ENCODE peak calls at places on chromosomes 13 and 19, in nine cellular contexts. C is SJCRH30, I is amygdala, V is stomach, B is anterior cingulate cortex, K is bronchial epithelial cell, Q is right lobe of liver, J is T follicular helper cell, L is head of caudate nucleus. Z is an unnamed sample.

GRCh38 chr19:3983542-3983914 is 1.7 kb downstream of the EEF2 start:
- DNase-seq in C (no peak), I (no peak), V (no peak), B (no peak), K (no peak), Q (no peak), J (no peak), L (no peak), Z (no peak)

GRCh38 chr19:54795763-54796162 is 7.6 kb upstream of the KIR2DL4 start:
- DNase-seq in C (no peak), I (no peak), V (no peak), B (no peak), K (no peak), Q (no peak), J (no peak), L (no peak), Z (no peak)

GRCh38 chr19:29366757-29367156 is 153.8 kb upstream of the UQCRFS1 start:
- DNase-seq in C (no peak), I (no peak), V (no peak), B (no peak), K (no peak), Q (no peak), J (no peak), L (peak; percentile 35), Z (no peak)

GRCh38 chr19:45477713-45478453 is 10.1 kb downstream of the FOSB start:
- DNase-seq in C (no peak), I (no peak), V (no peak), B (no peak), K (peak; percentile 95), Q (no peak), J (no peak), L (no peak), Z (no peak)

GRCh38 chr19:33114302-33114701 is 17.6 kb upstream of the WDR88 start:
- DNase-seq in C (no peak), I (no peak), V (no peak), B (no peak), K (no peak), Q (no peak), J (no peak), L (no peak), Z (no peak)

GRCh38 chr13:98774776-98775175 is 22.3 kb upstream of the SLC15A1 start:
- DNase-seq in C (no peak), I (no peak), V (no peak), B (no peak), K (no peak), Q (no peak), J (no peak), L (no peak), Z (no peak)

GRCh38 chr13:76610819-76611415 is 275.3 kb downstream of the KCTD12 start:
- DNase-seq in C (no peak), I (no peak), V (no peak), B (no peak), K (no peak), Q (no peak), J (no peak), L (no peak), Z (no peak)

GRCh38 chr13:44365899-44366298 is 7.7 kb upstream of the SERP2 start:
- DNase-seq in C (no peak), I (no peak), V (no peak), B (no peak), K (no peak), Q (no peak), J (no peak), L (no peak), Z (no peak)

GRCh38 chr19:41323430-41324125 is 13.6 kb downstream of the CCDC97 start:
- DNase-seq in C (peak; percentile 82), I (no peak), V (peak; percentile 60), B (no peak), K (peak; percentile 64), Q (peak; percentile 50), J (no peak), L (no peak), Z (peak; percentile 51)

GRCh38 chr13:109157275-109157674 is 527.9 kb downstream of the MYO16 start:
- DNase-seq in C (no peak), I (no peak), V (no peak), B (no peak), K (peak; percentile 45), Q (no peak), J (no peak), L (no peak), Z (no peak)

GRCh38 chr13:47188802-47189201 is 291.9 kb upstream of the HTR2A start:
- DNase-seq in C (no peak), I (no peak), V (no peak), B (no peak), K (peak; percentile 53), Q (no peak), J (no peak), L (no peak), Z (no peak)

GRCh38 chr13:85728831-85729230 is 70.4 kb downstream of the SLITRK6 start:
- DNase-seq in C (no peak), I (no peak), V (no peak), B (no peak), K (no peak), Q (no peak), J (no peak), L (no peak), Z (no peak)

GRCh38 chr19:1847348-1847683 is 967 bp downstream of the REXO1 start:
- DNase-seq in C (no peak), I (no peak), V (no peak), B (no peak), K (no peak), Q (no peak), J (no peak), L (no peak), Z (no peak)

GRCh38 chr19:40578442-40578908 is 1.8 kb downstream of the SHKBP1 start:
- DNase-seq in C (peak; percentile 70), I (peak; percentile 21), V (no peak), B (no peak), K (peak; percentile 27), Q (no peak), J (no peak), L (no peak), Z (no peak)

GRCh38 chr13:88919970-88920628 is 1248.9 kb downstream of the SLITRK5 start:
- DNase-seq in C (no peak), I (no peak), V (no peak), B (no peak), K (no peak), Q (no peak), J (no peak), L (no peak), Z (no peak)

Z was measured in transverse colon.